ENCODE peak calls at places on chromosome 7, in seven cellular contexts. Y is CD8-positive, alpha-beta T cell; H is dorsolateral prefrontal cortex; P is endothelial cell of umbilical vein; F is GM10248; S is brain microvascular endothelial cell; E is Panc1. X is an unnamed sample.
A peak's percentile ranks its signal among the peaks of the same experiment; 100 is the strongest.

GRCh38 chr7:47901542-47901941 is 46.7 kb downstream of the PKD1L1 start:
- DNase-seq in Y (no peak), H (no peak), P (no peak), F (no peak), S (peak; percentile 50), E (peak; percentile 12), X (peak; percentile 18)

GRCh38 chr7:117963278-117964184 is 90.3 kb upstream of the CTTNBP2 start:
- DNase-seq in Y (no peak), H (no peak), P (no peak), F (no peak), S (no peak), E (no peak), X (no peak)

GRCh38 chr7:112358456-112358855 is 91.8 kb upstream of the IFRD1 start:
- DNase-seq in Y (no peak), H (no peak), P (no peak), F (no peak), S (no peak), E (no peak), X (no peak)

GRCh38 chr7:132386249-132386681 is 190.0 kb downstream of the PLXNA4 start:
- DNase-seq in Y (no peak), H (no peak), P (peak; percentile 97), F (no peak), S (no peak), E (no peak), X (no peak)

GRCh38 chr7:363626-364025 is 73.7 kb downstream of the FOXL3 start:
- DNase-seq in Y (no peak), H (no peak), P (no peak), F (no peak), S (no peak), E (no peak), X (no peak)

GRCh38 chr7:2223321-2223720 is 9.4 kb downstream of the MAD1L1 start:
- DNase-seq in Y (no peak), H (no peak), P (no peak), F (no peak), S (no peak), E (no peak), X (no peak)

GRCh38 chr7:119270045-119270464 is 1002.9 kb upstream of the KCND2 start:
- DNase-seq in Y (no peak), H (peak; percentile 48), P (peak; percentile 49), F (peak; percentile 33), S (peak; percentile 67), E (peak; percentile 33), X (peak; percentile 50)

GRCh38 chr7:39488467-39489393 is 77.5 kb upstream of the YAE1 start:
- DNase-seq in Y (no peak), H (no peak), P (no peak), F (no peak), S (no peak), E (no peak), X (no peak)

GRCh38 chr7:151310578-151310977 is 31.0 kb upstream of the NUB1 start:
- DNase-seq in Y (no peak), H (no peak), P (peak; percentile 13), F (peak; percentile 15), S (no peak), E (no peak), X (no peak)

GRCh38 chr7:123627859-123628258 is 26.2 kb downstream of the ASB15 start:
- DNase-seq in Y (no peak), H (no peak), P (no peak), F (no peak), S (no peak), E (no peak), X (no peak)

GRCh38 chr7:148773344-148773743 is 74.6 kb downstream of the CUL1 start:
- DNase-seq in Y (peak; percentile 2), H (no peak), P (no peak), F (no peak), S (peak; percentile 6), E (no peak), X (no peak)

GRCh38 chr7:101664390-101664789 is 35.3 kb upstream of the MYL10 start:
- DNase-seq in Y (no peak), H (no peak), P (no peak), F (no peak), S (no peak), E (no peak), X (no peak)

GRCh38 chr7:85479918-85480658 is 293.2 kb upstream of the SEMA3D start:
- DNase-seq in Y (no peak), H (no peak), P (no peak), F (no peak), S (no peak), E (no peak), X (no peak)

GRCh38 chr7:70637726-70638125 is 494.2 kb upstream of the GALNT17 start:
- DNase-seq in Y (no peak), H (no peak), P (no peak), F (no peak), S (no peak), E (no peak), X (no peak)

GRCh38 chr7:43785425-43785824 is 26.9 kb downstream of the BLVRA start:
- DNase-seq in Y (no peak), H (no peak), P (no peak), F (no peak), S (peak; percentile 94), E (no peak), X (no peak)

GRCh38 chr7:102064361-102065025 is 222.2 kb upstream of the SH2B2 start:
- DNase-seq in Y (no peak), H (no peak), P (no peak), F (no peak), S (no peak), E (no peak), X (no peak)

GRCh38 chr7:42624471-42624870 is 287.4 kb downstream of the C7orf25 start:
- DNase-seq in Y (no peak), H (no peak), P (no peak), F (no peak), S (peak; percentile 28), E (no peak), X (no peak)

GRCh38 chr7:101717986-101718746 is 89.1 kb upstream of the MYL10 start:
- DNase-seq in Y (no peak), H (peak; percentile 8), P (no peak), F (no peak), S (peak; percentile 46), E (no peak), X (no peak)

DNA sequence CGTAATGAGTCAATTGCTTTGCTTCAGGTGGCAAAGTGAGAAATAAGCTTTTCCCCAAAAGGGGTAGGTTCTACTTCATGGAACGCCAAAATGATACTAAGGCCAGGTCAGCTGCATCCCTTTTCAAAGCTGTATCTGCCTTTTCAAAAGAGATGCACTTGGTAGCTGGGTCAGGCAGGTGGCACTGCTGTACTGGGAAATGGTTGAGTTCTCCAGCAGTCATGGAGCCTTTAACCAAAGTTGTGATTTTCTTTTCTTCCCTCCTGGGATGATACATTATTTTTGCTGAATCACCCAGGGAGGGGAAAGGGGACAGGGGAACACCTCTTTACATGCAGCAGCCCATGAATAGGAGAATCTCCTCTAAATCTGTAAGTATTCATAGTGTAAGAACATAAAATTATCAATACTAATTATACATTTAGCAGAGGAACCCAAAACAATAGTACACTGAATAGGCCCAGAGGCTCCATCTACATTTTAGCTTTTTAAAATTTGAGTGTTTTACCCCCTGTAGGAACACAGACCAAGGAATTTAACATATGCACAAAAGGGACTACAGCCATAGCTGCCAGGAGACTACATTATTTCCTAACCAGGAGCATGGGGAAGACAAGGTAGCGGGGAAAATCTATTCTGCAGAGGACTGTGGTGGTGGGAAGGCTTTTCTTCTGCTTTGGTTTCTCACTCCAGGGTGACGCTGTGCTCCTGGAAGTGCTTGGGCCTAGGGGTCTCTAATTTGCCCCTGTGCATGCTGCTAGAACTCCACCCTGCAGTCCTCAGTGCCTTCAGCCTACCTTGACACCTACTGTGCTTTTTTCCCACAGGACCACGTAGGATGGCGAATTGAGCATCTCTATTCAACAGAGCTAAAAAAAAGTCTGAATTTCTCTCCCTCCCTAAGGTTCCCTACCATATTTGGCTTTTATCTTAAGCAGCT is 6.4 kb upstream of the GPR22 start:
- DNase-seq in Y (no peak), H (peak; percentile 40), P (peak; percentile 67), F (peak; percentile 14), S (peak; percentile 63), E (peak; percentile 42), X (peak; percentile 12)
- TF ChIP-seq CTCF in Y (peak; percentile 69), H (peak; percentile 77), P (peak; percentile 71), F (peak; percentile 74), S (peak; percentile 92), E (peak; percentile 82), X (peak; percentile 76)

GRCh38 chr7:24723178-24723530 is 34.1 kb downstream of the GSDME start:
- DNase-seq in Y (no peak), H (no peak), P (no peak), F (no peak), S (no peak), E (no peak), X (no peak)

GRCh38 chr7:24721378-24722030 is 35.8 kb downstream of the GSDME start:
- DNase-seq in Y (no peak), H (no peak), P (no peak), F (no peak), S (no peak), E (no peak), X (no peak)

GRCh38 chr7:24724451-24725190 is 32.6 kb downstream of the GSDME start:
- DNase-seq in Y (no peak), H (no peak), P (no peak), F (no peak), S (no peak), E (no peak), X (no peak)

GRCh38 chr7:24720283-24720682 is 37.0 kb downstream of the GSDME start:
- DNase-seq in Y (no peak), H (no peak), P (no peak), F (no peak), S (no peak), E (no peak), X (no peak)

DNA sequence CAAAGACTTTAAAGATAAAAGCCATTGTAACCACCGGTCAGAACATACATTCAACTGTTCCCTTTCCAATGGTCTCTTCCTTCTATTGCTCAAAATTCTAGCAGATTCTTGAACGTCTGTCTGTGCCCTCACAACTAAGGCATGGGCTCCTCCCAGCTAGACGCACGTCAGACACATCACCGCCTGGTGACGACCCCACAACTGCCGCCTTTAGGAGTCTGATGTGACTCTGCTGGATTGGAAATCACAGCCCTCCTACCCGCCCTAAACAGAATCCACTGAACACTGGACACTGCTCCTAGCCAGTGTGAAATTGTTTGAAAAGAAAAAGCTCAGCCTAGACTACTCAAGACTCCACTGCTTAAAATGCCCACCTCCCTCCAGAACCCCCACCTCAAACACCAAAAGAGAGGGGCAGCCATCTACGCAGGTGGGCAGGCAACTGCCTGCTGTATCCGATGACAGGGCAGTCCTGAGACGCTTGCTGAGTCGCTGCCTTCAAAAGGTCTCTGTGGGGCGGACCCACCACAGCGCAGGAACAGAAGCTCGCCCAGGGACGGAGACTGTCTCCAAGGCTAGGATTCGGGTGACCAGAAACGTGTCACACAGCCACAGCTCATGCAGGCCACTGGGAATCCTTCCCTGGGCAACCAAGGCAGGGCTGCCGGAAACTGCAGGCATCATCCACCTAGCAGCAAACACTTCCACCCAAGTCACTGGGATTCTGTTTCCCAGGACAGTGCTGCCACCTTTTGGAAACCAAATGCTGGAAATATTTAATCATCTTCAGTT is 34.7 kb downstream of the GSDME start:
- DNase-seq in Y (no peak), H (no peak), P (peak; percentile 36), F (no peak), S (peak; percentile 24), E (no peak), X (no peak)
- TF ChIP-seq CTCF in Y (no peak), H (peak; percentile 30), P (peak; percentile 35), F (peak; percentile 27), S (peak; percentile 59), E (peak; percentile 71), X (peak; percentile 37)

GRCh38 chr7:133873187-133873586 is 254.0 kb upstream of the LRGUK start:
- DNase-seq in Y (no peak), H (no peak), P (no peak), F (no peak), S (no peak), E (no peak), X (no peak)
- TF ChIP-seq CTCF in Y (no peak), H (no peak), P (no peak), F (no peak), S (no peak), E (no peak), X (no peak)

GRCh38 chr7:96800824-96801223 is 91.2 kb upstream of the SEM1 start:
- DNase-seq in Y (no peak), H (no peak), P (no peak), F (no peak), S (no peak), E (no peak), X (no peak)
- TF ChIP-seq CTCF in Y (no peak), H (no peak), P (no peak), F (no peak), S (no peak), E (no peak), X (no peak)